ENCODE peak calls at places on chromosomes 16 and 17, in five cellular contexts. Q, C, E, V and M are unnamed samples.

GRCh38 chr17:61389670-61390478 is 9.8 kb upstream of the TBX2 start:
- DNase-seq in V (peak; percentile 55), Q (no peak), C (peak; percentile 83), E (peak; percentile 41), M (no peak)

GRCh38 chr17:32498362-32498761 is 11.6 kb downstream of the CDK5R1 start:
- DNase-seq in C (peak; percentile 56), V (no peak), Q (peak; percentile 49), E (no peak), M (no peak)

GRCh38 chr17:694239-694638 is 20.4 kb downstream of the VPS53 start:
- DNase-seq in E (peak; percentile 96), Q (no peak), C (no peak), V (no peak), M (peak; percentile 99)

GRCh38 chr17:36851230-36851629 is 86.0 kb upstream of the LHX1 start:
- DNase-seq in V (no peak), C (no peak), E (no peak), Q (no peak), M (peak; percentile 32)

GRCh38 chr17:82938486-82939212 is 98.8 kb upstream of the ZNF750 start:
- DNase-seq in E (no peak), Q (peak; percentile 56), V (no peak), C (peak; percentile 5), M (no peak)

GRCh38 chr16:87463722-87464690 is 28.8 kb downstream of the ZCCHC14 start:
- DNase-seq in V (peak; percentile 48), E (no peak), Q (no peak), C (no peak), M (peak; percentile 52)

GRCh38 chr17:2996208-2996855 is 67.1 kb downstream of the OR1D5 start:
- DNase-seq in C (no peak), Q (peak; percentile 64), V (no peak), E (peak; percentile 36), M (no peak)

GRCh38 chr17:50559674-50560184 is 786 bp upstream of the CACNA1G start:
- DNase-seq in E (peak; percentile 32), C (peak; percentile 94), Q (peak; percentile 83), V (peak; percentile 63), M (no peak)

GRCh38 chr16:82004651-82005490 is 6.4 kb downstream of the SDR42E1 start:
- DNase-seq in C (no peak), E (no peak), Q (no peak), V (no peak), M (no peak)

GRCh38 chr16:85490971-85491771 is 122.0 kb upstream of the GSE1 start:
- DNase-seq in E (no peak), C (peak; percentile 78), Q (no peak), V (peak; percentile 77), M (no peak)

GRCh38 chr17:69326302-69327059 is 452 bp downstream of the ABCA5 start:
- DNase-seq in V (peak; percentile 43), E (peak; percentile 62), Q (no peak), C (no peak), M (no peak)

GRCh38 chr16:714079-714478 is 839 bp upstream of the METRN start:
- DNase-seq in V (no peak), C (no peak), E (no peak), Q (no peak), M (no peak)

GRCh38 chr16:716768-717325 is 1.9 kb downstream of the METRN start:
- DNase-seq in V (no peak), C (no peak), Q (no peak), E (no peak), M (no peak)

GRCh38 chr16:716250-716607 is 1.3 kb downstream of the METRN start:
- DNase-seq in V (no peak), C (peak; percentile 68), E (peak; percentile 60), Q (no peak), M (peak; percentile 39)

GRCh38 chr16:714558-715447 is at the start of gene METRN:
- DNase-seq in Q (peak; percentile 94), C (peak; percentile 93), E (peak; percentile 74), V (peak; percentile 96), M (peak; percentile 80)

GRCh38 chr16:715448-716249 is 731 bp downstream of the METRN start:
- DNase-seq in E (no peak), V (no peak), C (no peak), Q (no peak), M (no peak)
- TF ChIP-seq CTCF in E (no peak), V (no peak), C (no peak), Q (no peak), M (peak; percentile 60)

DNA sequence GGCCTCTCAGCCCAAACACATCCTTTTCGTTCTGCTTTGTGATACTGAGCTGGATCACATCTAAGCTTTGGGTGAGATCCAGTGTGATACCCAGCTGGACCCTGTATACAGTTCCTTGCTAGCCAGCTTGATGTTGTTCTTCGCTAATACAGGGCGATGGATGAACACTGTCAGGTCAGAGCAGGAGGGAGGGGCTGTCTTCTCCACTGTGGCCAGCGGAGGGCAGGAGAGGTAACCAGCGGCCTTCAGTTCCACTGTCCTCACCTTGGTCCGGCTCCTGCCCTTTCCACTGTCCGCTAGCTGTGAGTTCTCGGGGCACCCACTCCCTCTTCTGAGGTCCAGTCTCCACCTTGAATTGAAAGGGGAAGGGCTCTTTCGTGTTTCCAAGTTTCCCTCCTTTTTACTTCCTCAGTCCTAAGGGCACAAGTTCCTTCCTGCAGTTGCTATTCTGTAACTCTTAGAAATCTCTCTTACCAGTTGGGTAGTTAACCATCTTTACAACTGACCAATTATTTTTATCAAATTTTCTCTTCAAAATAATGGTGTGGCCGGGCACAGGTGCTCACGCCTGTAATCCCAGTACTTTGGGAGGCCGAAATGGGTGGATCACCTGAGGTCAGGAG is 3.0 kb upstream of the ZNF213 start:
- DNase-seq in C (peak; percentile 81), V (peak; percentile 55), Q (no peak), E (peak; percentile 55), M (peak; percentile 23)
- TF ChIP-seq CTCF in C (peak; percentile 46), V (no peak), Q (no peak), E (peak; percentile 85), M (peak; percentile 75)

GRCh38 chr16:57997176-57997527 is 3.3 kb downstream of the ZNF319 start:
- DNase-seq in V (no peak), C (no peak), E (no peak), Q (no peak), M (no peak)
- TF ChIP-seq CTCF in V (no peak), C (no peak), E (no peak), Q (no peak), M (no peak)

DNA sequence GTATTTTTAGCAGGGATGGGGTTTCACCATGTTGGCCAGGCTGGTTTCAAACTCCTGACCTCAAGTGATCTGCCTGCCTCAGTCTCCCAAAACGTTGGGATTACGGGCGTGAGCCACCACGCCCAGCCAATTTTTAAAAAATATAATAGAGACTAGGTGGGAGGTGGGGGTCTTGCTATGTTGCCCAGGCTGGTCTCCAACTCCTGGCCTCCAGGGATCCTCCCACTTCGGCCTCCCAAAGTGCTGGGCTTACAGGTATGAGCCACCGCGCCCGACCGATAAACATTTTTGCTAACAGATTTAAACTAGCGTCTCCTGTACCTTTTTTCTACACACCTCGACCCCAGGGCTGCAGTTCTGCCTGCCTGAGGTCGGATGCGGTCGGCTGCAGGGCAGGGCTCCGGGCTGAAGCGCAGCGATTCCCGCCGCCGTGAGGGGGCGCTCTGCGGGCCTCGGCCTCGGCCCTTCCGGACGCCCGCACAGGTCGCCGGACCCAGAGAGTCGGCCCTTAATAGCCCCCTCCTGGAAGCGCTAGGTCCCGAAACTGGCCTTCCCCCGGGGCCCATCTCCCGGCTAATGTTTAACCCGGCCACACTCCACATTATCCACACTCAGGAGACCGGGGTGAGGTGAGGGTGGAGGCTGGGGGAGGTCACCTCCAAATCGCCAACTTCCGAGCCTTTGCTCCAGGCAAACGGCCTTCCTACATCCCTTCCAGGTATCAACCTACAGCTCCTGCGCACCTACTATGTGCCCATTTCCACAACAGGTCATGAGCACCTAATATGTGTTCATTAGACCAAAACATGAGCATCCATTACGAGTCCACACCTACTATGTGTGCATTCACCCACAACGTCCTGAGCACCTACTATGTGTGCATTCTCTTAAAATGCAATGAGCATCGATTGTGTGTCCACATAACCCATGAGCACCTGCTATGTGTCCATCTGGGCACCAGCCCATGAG is 2.0 kb upstream of the GLIS2 start:
- DNase-seq in E (peak; percentile 31), V (no peak), C (peak; percentile 84), Q (no peak), M (no peak)
- TF ChIP-seq CTCF in E (peak; percentile 56), V (peak; percentile 54), C (peak; percentile 88), Q (peak; percentile 43), M (peak; percentile 69)

GRCh38 chr16:66961065-66961744 is at the start of gene CES3:
- DNase-seq in V (peak; percentile 93), C (peak; percentile 91), Q (no peak), E (peak; percentile 55), M (peak; percentile 63)
- TF ChIP-seq CTCF in V (peak; percentile 81), C (peak; percentile 72), Q (peak; percentile 27), E (peak; percentile 72), M (peak; percentile 89)

DNA sequence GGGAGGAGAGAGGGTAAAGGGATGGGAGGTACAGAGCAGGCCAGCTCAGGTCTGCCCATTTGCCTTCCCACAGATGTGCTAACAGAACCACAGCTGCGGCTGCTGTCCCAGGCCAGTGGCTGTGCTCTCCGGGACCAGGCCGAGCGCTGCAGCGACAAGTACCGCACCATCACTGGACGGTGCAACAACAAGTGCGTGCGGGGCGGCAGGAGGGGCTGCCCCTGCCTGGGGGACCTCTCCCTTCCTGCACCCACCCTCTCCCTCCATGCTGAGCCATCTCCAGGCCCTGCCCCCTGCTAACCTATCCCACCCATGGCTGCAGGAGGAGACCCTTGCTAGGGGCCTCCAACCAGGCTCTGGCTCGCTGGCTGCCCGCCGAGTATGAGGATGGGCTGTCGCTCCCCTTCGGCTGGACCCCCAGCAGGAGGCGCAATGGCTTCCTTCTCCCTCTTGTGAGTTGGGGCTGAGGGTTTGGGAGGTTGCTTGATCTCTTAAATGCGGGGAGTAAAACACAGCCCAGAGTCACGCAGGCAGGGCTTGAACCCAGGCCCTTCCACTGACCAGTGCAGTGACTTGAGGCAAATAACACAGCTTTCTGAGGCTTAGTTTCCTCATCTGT is 1.2 kb downstream of the EPX start:
- DNase-seq in V (no peak), Q (no peak), E (no peak), C (peak; percentile 69), M (no peak)
- TF ChIP-seq CTCF in V (no peak), Q (no peak), E (no peak), C (no peak), M (peak; percentile 36)

DNA sequence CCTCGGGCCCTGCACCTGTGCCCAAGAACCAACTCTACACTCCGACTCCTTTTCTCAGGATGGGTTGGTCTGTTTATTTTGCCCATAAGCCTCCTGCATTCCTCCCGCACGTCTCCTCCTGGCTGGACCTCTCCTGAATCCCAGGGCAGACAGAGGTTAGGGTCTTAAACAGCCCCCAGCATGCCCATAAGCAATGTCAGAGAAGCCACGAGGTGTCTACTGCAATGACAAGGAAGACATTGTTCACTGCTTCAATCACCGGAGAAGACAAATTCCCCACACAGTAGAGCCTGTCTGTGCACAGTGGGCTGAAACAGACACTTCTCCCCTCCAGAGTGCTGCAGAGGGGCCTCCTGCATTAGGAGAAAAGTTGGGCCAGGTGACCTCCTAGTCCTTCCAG is 230.6 kb upstream of the RPL38 start:
- DNase-seq in C (no peak), V (no peak), Q (peak; percentile 23), E (no peak), M (no peak)
- TF ChIP-seq CTCF in C (no peak), V (no peak), Q (no peak), E (no peak), M (no peak)